ENCODE peak calls at places on chromosomes 4 and X, in four cellular contexts. G is choroid plexus epithelial cell, A is A549, O is tibial nerve. B is an unnamed sample.

GRCh38 chrX:12197030-12197429 is 58.8 kb downstream of the FRMPD4 start:
- DNase-seq in A (no peak), G (no peak), O (no peak), B (no peak)

GRCh38 chrX:45240334-45240733 is 39.7 kb upstream of the DIPK2B start:
- DNase-seq in A (no peak), G (no peak), O (no peak), B (no peak)

GRCh38 chr4:41526628-41527027 is 11.3 kb upstream of the LIMCH1 start:
- DNase-seq in G (no peak), A (peak), O (no peak), B (no peak)

GRCh38 chrX:12948495-12948894 is 26.4 kb upstream of the TMSB4X start:
- DNase-seq in O (no peak), A (no peak), G (no peak), B (no peak)

GRCh38 chr4:101400096-101400495 is 52.8 kb upstream of the PPP3CA start:
- DNase-seq in O (no peak), A (no peak), G (peak), B (peak)

GRCh38 chr4:15702941-15703403 is at the start of gene BST1:
- DNase-seq in O (peak), A (peak), G (peak), B (peak)

GRCh38 chr4:189202182-189202868 is 738.3 kb upstream of the FRG1 start:
- DNase-seq in G (peak), A (peak), O (peak), B (peak)

GRCh38 chr4:183335369-183335940 is 13.2 kb upstream of the CLDN24 start:
- DNase-seq in A (peak), G (peak), O (no peak), B (peak)

GRCh38 chr4:10715696-10716095 is 31.1 kb upstream of the CLNK start:
- DNase-seq in A (no peak), G (peak), O (no peak), B (peak)

GRCh38 chrX:16002185-16002584 is 121.2 kb upstream of the GRPR start:
- DNase-seq in A (no peak), G (peak), O (no peak), B (peak)

GRCh38 chrX:40952855-40953254 is 132.4 kb upstream of the USP9X start:
- DNase-seq in G (peak), A (no peak), O (no peak), B (peak)

GRCh38 chr4:152458801-152459302 is 77.0 kb downstream of the FBXW7 start:
- DNase-seq in A (no peak), G (peak), O (no peak), B (no peak)

GRCh38 chrX:78673256-78673655 is 14.1 kb upstream of the RTL3 start:
- DNase-seq in O (no peak), G (peak), A (no peak), B (no peak)

GRCh38 chr4:163816494-163816893 is 322.0 kb downstream of the TMA16 start:
- DNase-seq in O (no peak), A (no peak), G (no peak), B (no peak)

GRCh38 chrX:56728752-56729151 is 291 bp upstream of the NBDY start:
- DNase-seq in O (peak), A (peak), G (peak), B (peak)

GRCh38 chr4:182449186-182449880 is 206.1 kb downstream of the TENM3 start:
- DNase-seq in O (no peak), A (peak), G (peak), B (peak)

GRCh38 chrX:13109811-13110210 is 65.4 kb upstream of the FAM9C start:
- DNase-seq in G (peak), A (peak), O (no peak), B (peak)

GRCh38 chr4:173448103-173448502 is 49.2 kb upstream of the SCRG1 start:
- DNase-seq in A (no peak), O (no peak), G (peak), B (no peak)

GRCh38 chr4:185520119-185520518 is 15.2 kb downstream of the PDLIM3 start:
- DNase-seq in A (no peak), G (peak), O (no peak), B (no peak)

GRCh38 chr4:1040344-1041146 is 29.1 kb downstream of the FGFRL1 start:
- DNase-seq in G (no peak), O (no peak), A (no peak), B (no peak)

GRCh38 chr4:71460368-71460767 is 121.5 kb downstream of the SLC4A4 start:
- DNase-seq in O (no peak), A (peak), G (peak), B (peak)

GRCh38 chrX:120562569-120562926 is 1.8 kb upstream of the CUL4B start:
- DNase-seq in O (no peak), G (no peak), A (no peak), B (no peak)

GRCh38 chr4:149223659-149224058 is 592.0 kb downstream of the IQCM start:
- DNase-seq in G (peak), A (no peak), O (no peak), B (peak)

GRCh38 chr4:26141916-26142638 is 178.7 kb upstream of the RBPJ start:
- DNase-seq in O (peak), A (no peak), G (peak), B (peak)

GRCh38 chr4:75004755-75005668 is 72.1 kb downstream of the PARM1 start:
- DNase-seq in A (no peak), G (no peak), O (no peak), B (peak)

GRCh38 chrX:104913348-104913747 is 307.1 kb downstream of the TEX13A start:
- DNase-seq in G (peak), O (no peak), A (peak), B (peak)

GRCh38 chr4:19227701-19228100 is 1024.0 kb upstream of the SLIT2 start:
- DNase-seq in O (no peak), A (no peak), G (no peak), B (no peak)

GRCh38 chrX:69361286-69361926 is 142.7 kb upstream of the NALF2 start:
- DNase-seq in O (no peak), A (peak), G (peak), B (no peak)

GRCh38 chr4:145937021-145937861 is 1.4 kb downstream of the ZNF827 start:
- DNase-seq in G (peak), O (peak), A (peak), B (peak)

GRCh38 chr4:6071959-6072720 is 53.9 kb upstream of the C4orf50 start:
- DNase-seq in G (no peak), O (no peak), A (no peak), B (no peak)

GRCh38 chr4:122688529-122688928 is 44.0 kb upstream of the BBS12 start:
- DNase-seq in A (no peak), O (no peak), G (no peak), B (no peak)

GRCh38 chrX:56733459-56734046 is 4.5 kb downstream of the NBDY start:
- DNase-seq in O (peak), G (peak), A (peak), B (peak)

GRCh38 chr4:51853027-51853682 is 10.2 kb downstream of the DCUN1D4 start:
- DNase-seq in O (no peak), A (peak), G (no peak), B (peak)

GRCh38 chr4:158007566-158007965 is 165.3 kb downstream of the GASK1B start:
- DNase-seq in G (no peak), O (no peak), A (no peak), B (no peak)

GRCh38 chrX:21662761-21663160 is 4.6 kb upstream of the KLHL34 start:
- DNase-seq in O (no peak), G (no peak), A (no peak), B (no peak)

GRCh38 chr4:39941682-39942217 is 36.0 kb downstream of the PDS5A start:
- DNase-seq in A (no peak), O (no peak), G (no peak), B (no peak)

GRCh38 chrX:153827903-153828302 is 2.4 kb downstream of the PDZD4 start:
- DNase-seq in G (no peak), A (no peak), O (no peak), B (no peak)

GRCh38 chrX:153828723-153829548 is 1.4 kb downstream of the PDZD4 start:
- DNase-seq in O (no peak), A (peak), G (peak), B (no peak)

GRCh38 chrX:153829549-153829798 is 870 bp downstream of the PDZD4 start:
- DNase-seq in G (no peak), A (no peak), O (no peak), B (no peak)

GRCh38 chrX:153827016-153827415 is 3.3 kb downstream of the PDZD4 start:
- DNase-seq in O (no peak), G (no peak), A (no peak), B (no peak)

GRCh38 chrX:153828308-153828707 is 2.0 kb downstream of the PDZD4 start:
- DNase-seq in O (no peak), A (no peak), G (peak), B (no peak)
- H3K4me3 ChIP-seq in O (peak), A (peak), G (peak), B (no peak)

DNA sequence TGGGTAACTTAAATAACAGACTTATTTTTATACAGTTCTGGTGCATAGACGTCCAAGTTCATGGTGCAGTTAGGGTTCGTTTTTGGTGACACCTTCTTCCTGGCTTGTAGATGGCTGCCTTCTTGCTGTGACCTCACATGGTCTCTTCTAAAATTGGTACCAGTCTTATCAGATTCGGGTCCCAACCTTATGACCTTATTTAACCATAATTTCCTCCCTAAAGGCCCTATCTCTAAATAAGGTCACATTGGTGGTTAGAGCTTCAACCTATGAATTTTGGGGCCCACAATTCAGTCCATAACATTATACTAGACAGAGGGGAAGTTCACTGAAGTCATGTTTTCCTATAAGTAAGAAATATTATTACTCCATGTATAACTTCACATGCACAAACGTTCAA is 128.0 kb downstream of the CFAP299 start:
- DNase-seq in O (no peak), A (no peak), G (no peak), B (no peak)
- H3K4me3 ChIP-seq in O (no peak), A (no peak), G (no peak), B (no peak)

GRCh38 chrX:10110984-10111363 is 45.8 kb upstream of the CLCN4 start:
- DNase-seq in G (no peak), O (no peak), A (no peak), B (no peak)

GRCh38 chrX:10110316-10110932 is 46.4 kb upstream of the CLCN4 start:
- DNase-seq in G (no peak), O (no peak), A (no peak), B (no peak)

GRCh38 chrX:10111364-10112148 is 45.2 kb upstream of the CLCN4 start:
- DNase-seq in G (no peak), A (no peak), O (no peak), B (no peak)

GRCh38 chrX:10115082-10115481 is 41.7 kb upstream of the CLCN4 start:
- DNase-seq in A (no peak), O (no peak), G (no peak), B (no peak)

DNA sequence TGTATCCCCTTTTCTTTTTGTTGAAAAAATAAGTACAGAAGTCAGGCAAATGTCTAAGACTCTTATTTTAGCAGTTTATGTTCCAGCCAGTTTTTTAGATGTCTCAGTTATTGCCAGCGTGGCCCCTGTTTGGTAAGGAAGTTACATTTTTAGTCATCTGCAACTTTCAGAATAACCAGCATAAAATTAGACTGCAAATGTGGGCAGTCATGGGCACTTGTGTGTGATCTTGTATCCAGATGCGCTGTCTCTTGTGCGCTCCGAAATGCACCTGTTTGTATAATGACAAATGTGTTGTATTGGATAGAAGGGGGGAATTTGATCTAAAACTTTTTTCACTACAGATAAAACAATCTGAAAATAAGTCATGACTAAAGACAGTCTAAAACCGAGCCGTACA is 44.3 kb upstream of the CLCN4 start:
- DNase-seq in O (no peak), A (no peak), G (no peak), B (no peak)
- H3K4me3 ChIP-seq in O (no peak), A (no peak), G (no peak), B (no peak)

DNA sequence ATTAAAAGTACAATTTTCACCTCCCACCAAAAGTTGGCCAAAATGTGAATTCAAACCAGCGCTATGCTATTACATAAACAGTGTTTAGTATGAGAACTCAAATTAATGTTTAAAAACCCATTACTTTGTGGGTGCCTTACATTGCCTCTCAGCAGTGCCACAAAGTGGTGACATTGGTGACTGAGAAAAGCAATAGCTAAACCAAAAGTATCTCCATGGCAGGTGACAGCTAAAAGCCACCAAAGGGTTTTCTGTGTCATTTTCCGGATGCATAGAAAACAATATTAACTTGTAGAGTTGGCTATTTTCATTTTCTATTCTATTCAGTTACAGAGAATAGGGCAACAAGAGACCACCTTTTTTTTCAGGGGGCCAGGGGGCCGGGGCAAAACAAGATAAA is 261.2 kb downstream of the MAPK10 start:
- DNase-seq in O (no peak), A (no peak), G (no peak), B (no peak)
- H3K4me3 ChIP-seq in O (no peak), A (no peak), G (no peak), B (no peak)

DNA sequence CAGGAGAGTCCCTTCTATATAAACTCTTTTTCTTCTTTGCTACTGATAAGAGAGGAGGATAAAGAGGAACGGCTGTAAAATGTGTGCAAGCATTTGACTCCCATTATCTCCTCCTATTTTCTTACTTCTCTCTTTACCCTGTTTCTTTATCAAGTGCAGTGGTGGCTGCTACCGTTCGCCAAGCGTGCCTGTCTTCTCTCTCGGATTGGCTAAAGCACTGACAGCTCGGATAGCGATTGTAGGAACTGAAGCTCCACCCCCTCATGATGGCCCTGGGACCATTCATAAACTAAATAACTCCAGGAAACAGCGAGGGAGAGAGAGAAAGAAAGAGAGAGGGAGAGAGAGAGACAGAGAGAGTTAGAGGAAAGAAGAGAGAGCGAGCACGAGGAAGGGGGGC is 340 bp upstream of the MAB21L2 start:
- DNase-seq in G (peak), A (no peak), O (no peak), B (peak)
- H3K4me3 ChIP-seq in G (peak), A (no peak), O (no peak), B (peak)

GRCh38 chr4:184386271-184386781 is 88.0 kb downstream of the IRF2 start:
- DNase-seq in A (no peak), O (no peak), G (no peak), B (no peak)
- H3K4me3 ChIP-seq in A (no peak), O (no peak), G (no peak), B (no peak)

GRCh38 chrX:28585767-28586166 is 1.5 kb upstream of the IL1RAPL1 start:
- DNase-seq in G (no peak), A (no peak), O (no peak), B (no peak)
- H3K4me3 ChIP-seq in G (peak), A (no peak), O (no peak), B (peak)

GRCh38 chrX:66014084-66014483 is 25.8 kb downstream of the VSIG4 start:
- DNase-seq in O (no peak), A (no peak), G (no peak), B (no peak)

GRCh38 chrX:66014560-66014959 is 25.3 kb downstream of the VSIG4 start:
- DNase-seq in G (no peak), O (no peak), A (no peak), B (no peak)

GRCh38 chrX:66012094-66012534 is 27.8 kb downstream of the VSIG4 start:
- DNase-seq in A (no peak), O (no peak), G (no peak), B (no peak)

GRCh38 chrX:66015152-66015827 is 24.6 kb downstream of the VSIG4 start:
- DNase-seq in O (no peak), A (no peak), G (no peak), B (no peak)

GRCh38 chrX:66013195-66013816 is 26.6 kb downstream of the VSIG4 start:
- DNase-seq in O (no peak), G (no peak), A (no peak), B (no peak)
- H3K4me3 ChIP-seq in O (no peak), G (no peak), A (no peak), B (no peak)

DNA sequence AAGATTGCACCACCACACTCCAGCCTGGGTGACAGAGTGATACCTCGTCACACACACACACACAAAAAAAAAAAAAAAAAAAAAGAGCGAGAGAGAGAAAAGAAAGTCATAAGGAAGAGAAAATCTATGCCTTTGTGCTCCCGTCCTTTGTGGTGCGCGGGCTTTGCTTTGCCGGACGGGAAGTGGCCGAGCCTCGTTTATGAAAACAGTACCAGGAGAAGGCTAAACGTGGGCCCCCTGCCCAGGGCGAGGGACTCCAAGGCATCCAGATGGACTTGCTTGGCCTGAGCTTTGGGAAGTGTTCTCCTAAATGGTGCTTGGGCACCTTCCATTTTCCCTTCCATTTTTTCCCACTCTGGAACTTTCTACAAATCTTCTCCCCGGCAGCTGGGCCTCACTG is 109.3 kb upstream of the LRPAP1 start:
- DNase-seq in A (no peak), O (no peak), G (no peak), B (no peak)
- H3K4me3 ChIP-seq in A (no peak), O (no peak), G (no peak), B (no peak)

B was measured in astrocyte of the spinal cord.